ENCODE peak calls at places on chromosomes 13 and 19, in four cellular contexts. B, C, K and E are unnamed samples.

GRCh38 chr19:31960474-31960873 is 384.9 kb upstream of the ZNF507 start:
- DNase-seq in B (no peak), C (no peak), K (no peak), E (no peak)

GRCh38 chr13:91184244-91184926 is 163.1 kb upstream of the MIR17HG start:
- DNase-seq in B (no peak), C (no peak), K (no peak), E (no peak)

GRCh38 chr19:7288977-7289376 is 5.2 kb downstream of the INSR start:
- DNase-seq in B (no peak), C (no peak), K (no peak), E (no peak)

GRCh38 chr19:16626796-16627193 is 1.2 kb downstream of the MED26 start:
- DNase-seq in B (peak), C (peak), K (no peak), E (no peak)

GRCh38 chr19:17063412-17063811 is 11.8 kb downstream of the HAUS8 start:
- DNase-seq in B (no peak), C (no peak), K (no peak), E (no peak)

GRCh38 chr19:40585677-40586422 is 9.2 kb downstream of the SHKBP1 start:
- DNase-seq in B (no peak), C (no peak), K (no peak), E (no peak)

GRCh38 chr19:1445932-1446712 is 3.8 kb upstream of the APC2 start:
- DNase-seq in B (no peak), C (no peak), K (no peak), E (no peak)

GRCh38 chr13:24306632-24307031 is 2.7 kb upstream of the C1QTNF9 start:
- DNase-seq in B (no peak), C (no peak), K (no peak), E (no peak)

GRCh38 chr13:38661276-38661675 is 25.6 kb upstream of the FREM2 start:
- DNase-seq in B (no peak), C (no peak), K (no peak), E (no peak)

GRCh38 chr19:43310221-43310620 is 40.9 kb upstream of the PSG9 start:
- DNase-seq in B (no peak), C (no peak), K (no peak), E (no peak)

GRCh38 chr13:90701264-90701663 is 646.2 kb upstream of the MIR17HG start:
- DNase-seq in B (no peak), C (no peak), K (no peak), E (no peak)

GRCh38 chr19:10518444-10519361 is 1.5 kb upstream of the S1PR5 start:
- DNase-seq in B (no peak), C (no peak), K (no peak), E (no peak)

GRCh38 chr19:48393559-48394330 is at the start of gene GRIN2D:
- DNase-seq in B (no peak), C (no peak), K (no peak), E (no peak)

GRCh38 chr13:31905896-31906295 is 125.7 kb upstream of the FRY start:
- DNase-seq in B (no peak), C (no peak), K (no peak), E (no peak)

GRCh38 chr19:3162418-3163229 is 15.9 kb upstream of the S1PR4 start:
- DNase-seq in B (no peak), C (peak), K (no peak), E (no peak)

GRCh38 chr19:40464059-40465024 is 1.2 kb downstream of the BLVRB start:
- DNase-seq in B (peak), C (peak), K (peak), E (peak)

GRCh38 chr13:70090036-70090723 is 17.4 kb upstream of the ATXN8OS start:
- DNase-seq in B (no peak), C (no peak), K (no peak), E (no peak)

GRCh38 chr13:47396915-47397314 is 500.1 kb upstream of the HTR2A start:
- DNase-seq in B (no peak), C (no peak), K (no peak), E (no peak)

GRCh38 chr19:6238256-6238642 is 41.5 kb downstream of the MLLT1 start:
- DNase-seq in B (no peak), C (no peak), K (no peak), E (no peak)

GRCh38 chr19:17394891-17395415 is 957 bp upstream of the CCDC194 start:
- DNase-seq in B (peak), C (peak), K (no peak), E (no peak)